ENCODE peak calls at places on chromosomes 4 and X, in eight cellular contexts. One of them, this sample, is unnamed.

GRCh38 chr4:932713-933070 is 432 bp downstream of the TMEM175 start:
- DNase-seq in bronchial epithelial cell: no peak
- DNase-seq in ecto neural progenitor cell: no peak
- DNase-seq in RPMI8226: peak
- DNase-seq in IMR-90: peak
- DNase-seq in NCI-H774: no peak
- DNase-seq in thoracic aorta: no peak
- DNase-seq in psoas muscle: no peak
- DNase-seq in this sample: no peak

GRCh38 chr4:151664289-151664688 is 96.5 kb downstream of the GATB start:
- DNase-seq in bronchial epithelial cell: no peak
- DNase-seq in ecto neural progenitor cell: no peak
- DNase-seq in RPMI8226: no peak
- DNase-seq in IMR-90: no peak
- DNase-seq in NCI-H774: no peak
- DNase-seq in thoracic aorta: no peak
- DNase-seq in psoas muscle: no peak
- DNase-seq in this sample: no peak

GRCh38 chr4:82588871-82589270 is 27.1 kb upstream of the TMEM150C start:
- DNase-seq in bronchial epithelial cell: no peak
- DNase-seq in ecto neural progenitor cell: no peak
- DNase-seq in RPMI8226: no peak
- DNase-seq in IMR-90: no peak
- DNase-seq in NCI-H774: no peak
- DNase-seq in thoracic aorta: no peak
- DNase-seq in psoas muscle: no peak
- DNase-seq in this sample: no peak

GRCh38 chr4:94757192-94758140 is at the start of gene BMPR1B:
- DNase-seq in bronchial epithelial cell: peak
- DNase-seq in ecto neural progenitor cell: peak
- DNase-seq in RPMI8226: no peak
- DNase-seq in IMR-90: peak
- DNase-seq in NCI-H774: no peak
- DNase-seq in thoracic aorta: no peak
- DNase-seq in psoas muscle: no peak
- DNase-seq in this sample: peak

GRCh38 chr4:120056249-120056648 is 10.4 kb downstream of the MAD2L1 start:
- DNase-seq in bronchial epithelial cell: peak
- DNase-seq in ecto neural progenitor cell: no peak
- DNase-seq in RPMI8226: no peak
- DNase-seq in IMR-90: peak
- DNase-seq in NCI-H774: no peak
- DNase-seq in thoracic aorta: no peak
- DNase-seq in psoas muscle: no peak
- DNase-seq in this sample: no peak

GRCh38 chr4:176238157-176238608 is 30.8 kb downstream of the ASB5 start:
- DNase-seq in bronchial epithelial cell: no peak
- DNase-seq in ecto neural progenitor cell: no peak
- DNase-seq in RPMI8226: no peak
- DNase-seq in IMR-90: peak
- DNase-seq in NCI-H774: no peak
- DNase-seq in thoracic aorta: no peak
- DNase-seq in psoas muscle: no peak
- DNase-seq in this sample: peak

GRCh38 chr4:129429566-129430339 is 333.8 kb downstream of the C4orf33 start:
- DNase-seq in bronchial epithelial cell: peak
- DNase-seq in ecto neural progenitor cell: no peak
- DNase-seq in RPMI8226: no peak
- DNase-seq in IMR-90: no peak
- DNase-seq in NCI-H774: no peak
- DNase-seq in thoracic aorta: no peak
- DNase-seq in psoas muscle: no peak
- DNase-seq in this sample: no peak

GRCh38 chr4:37794046-37794445 is 32.4 kb upstream of the PGM2 start:
- DNase-seq in bronchial epithelial cell: no peak
- DNase-seq in ecto neural progenitor cell: no peak
- DNase-seq in RPMI8226: no peak
- DNase-seq in IMR-90: no peak
- DNase-seq in NCI-H774: no peak
- DNase-seq in thoracic aorta: no peak
- DNase-seq in psoas muscle: no peak
- DNase-seq in this sample: no peak

GRCh38 chrX:135327299-135327698 is 18.0 kb downstream of the ETDC start:
- DNase-seq in bronchial epithelial cell: peak
- DNase-seq in ecto neural progenitor cell: no peak
- DNase-seq in RPMI8226: no peak
- DNase-seq in IMR-90: peak
- DNase-seq in NCI-H774: no peak
- DNase-seq in thoracic aorta: no peak
- DNase-seq in psoas muscle: no peak
- DNase-seq in this sample: peak

GRCh38 chr4:185685804-185686203 is 126.2 kb downstream of the SORBS2 start:
- DNase-seq in bronchial epithelial cell: no peak
- DNase-seq in ecto neural progenitor cell: no peak
- DNase-seq in RPMI8226: no peak
- DNase-seq in IMR-90: no peak
- DNase-seq in NCI-H774: no peak
- DNase-seq in thoracic aorta: no peak
- DNase-seq in psoas muscle: no peak
- DNase-seq in this sample: no peak

GRCh38 chr4:88672987-88673386 is 24.6 kb downstream of the NAP1L5 start:
- DNase-seq in bronchial epithelial cell: peak
- DNase-seq in ecto neural progenitor cell: no peak
- DNase-seq in RPMI8226: peak
- DNase-seq in IMR-90: peak
- DNase-seq in NCI-H774: no peak
- DNase-seq in thoracic aorta: no peak
- DNase-seq in psoas muscle: no peak
- DNase-seq in this sample: no peak

GRCh38 chr4:123024710-123025109 is 102.3 kb upstream of the NUDT6 start:
- DNase-seq in bronchial epithelial cell: no peak
- DNase-seq in ecto neural progenitor cell: no peak
- DNase-seq in RPMI8226: no peak
- DNase-seq in IMR-90: no peak
- DNase-seq in NCI-H774: no peak
- DNase-seq in thoracic aorta: no peak
- DNase-seq in psoas muscle: no peak
- DNase-seq in this sample: no peak